ENCODE peak calls at places on chromosomes 16 and 17, in seven cellular contexts. One of them, this sample, is unnamed. For H3K9me3 and H3K4me1, the result is how much of the 10 kb centered on the place peaks cover.

GRCh38 chr16:15434079-15434424 is 336 bp upstream of the BMERB1 start:
- DNase-seq in body of pancreas: no peak
- DNase-seq in left ventricle myocardium inferior: no peak
- DNase-seq in A549: no peak
- DNase-seq in prostate gland: no peak
- DNase-seq in sigmoid colon: no peak
- DNase-seq in lower lobe of right lung: no peak
- DNase-seq in this sample: no peak

GRCh38 chr16:79110953-79111352 is 489.6 kb downstream of the MAF start:
- DNase-seq in body of pancreas: no peak
- DNase-seq in left ventricle myocardium inferior: no peak
- DNase-seq in A549: no peak
- DNase-seq in prostate gland: no peak
- DNase-seq in sigmoid colon: no peak
- DNase-seq in lower lobe of right lung: no peak
- DNase-seq in this sample: no peak

GRCh38 chr16:56477096-56477878 is 25.9 kb downstream of the OGFOD1 start:
- DNase-seq in body of pancreas: no peak
- DNase-seq in left ventricle myocardium inferior: no peak
- DNase-seq in A549: peak
- DNase-seq in prostate gland: no peak
- DNase-seq in sigmoid colon: no peak
- DNase-seq in lower lobe of right lung: no peak
- DNase-seq in this sample: no peak

GRCh38 chr17:39854909-39855308 is 9.2 kb downstream of the IKZF3 start:
- DNase-seq in body of pancreas: no peak
- DNase-seq in left ventricle myocardium inferior: no peak
- DNase-seq in A549: no peak
- DNase-seq in prostate gland: no peak
- DNase-seq in sigmoid colon: no peak
- DNase-seq in lower lobe of right lung: no peak
- DNase-seq in this sample: no peak

GRCh38 chr17:68509151-68510057 is 2.8 kb upstream of the PRKAR1A start:
- DNase-seq in body of pancreas: peak
- DNase-seq in left ventricle myocardium inferior: peak
- DNase-seq in A549: no peak
- DNase-seq in prostate gland: no peak
- DNase-seq in sigmoid colon: peak
- DNase-seq in lower lobe of right lung: peak
- DNase-seq in this sample: no peak

GRCh38 chr17:83050651-83051422 is 28.6 kb upstream of the METRNL start:
- DNase-seq in body of pancreas: peak
- DNase-seq in left ventricle myocardium inferior: no peak
- DNase-seq in A549: no peak
- DNase-seq in prostate gland: no peak
- DNase-seq in sigmoid colon: peak
- DNase-seq in lower lobe of right lung: no peak
- DNase-seq in this sample: no peak

GRCh38 chr16:569445-570254 is at the start of gene PIGQ:
- DNase-seq in body of pancreas: peak
- DNase-seq in left ventricle myocardium inferior: peak
- DNase-seq in A549: peak
- DNase-seq in prostate gland: peak
- DNase-seq in sigmoid colon: peak
- DNase-seq in lower lobe of right lung: peak
- DNase-seq in this sample: peak

GRCh38 chr16:72974142-72974769 is 73.7 kb downstream of the ZFHX3 start:
- DNase-seq in body of pancreas: peak
- DNase-seq in left ventricle myocardium inferior: no peak
- DNase-seq in A549: no peak
- DNase-seq in prostate gland: no peak
- DNase-seq in sigmoid colon: no peak
- DNase-seq in lower lobe of right lung: no peak
- DNase-seq in this sample: no peak

GRCh38 chr17:17693253-17693954 is 12.1 kb downstream of the RAI1 start:
- DNase-seq in body of pancreas: peak
- DNase-seq in left ventricle myocardium inferior: peak
- DNase-seq in A549: no peak
- DNase-seq in prostate gland: peak
- DNase-seq in sigmoid colon: no peak
- DNase-seq in lower lobe of right lung: peak
- DNase-seq in this sample: peak

GRCh38 chr17:80683625-80684100 is 139.0 kb downstream of the RPTOR start:
- DNase-seq in body of pancreas: no peak
- DNase-seq in left ventricle myocardium inferior: no peak
- DNase-seq in A549: no peak
- DNase-seq in prostate gland: no peak
- DNase-seq in sigmoid colon: no peak
- DNase-seq in lower lobe of right lung: no peak
- DNase-seq in this sample: no peak

GRCh38 chr16:83878838-83879237 is 20.1 kb upstream of the MLYCD start:
- DNase-seq in body of pancreas: no peak
- DNase-seq in left ventricle myocardium inferior: no peak
- DNase-seq in A549: peak
- DNase-seq in prostate gland: peak
- DNase-seq in sigmoid colon: no peak
- DNase-seq in lower lobe of right lung: no peak
- DNase-seq in this sample: peak

DNA sequence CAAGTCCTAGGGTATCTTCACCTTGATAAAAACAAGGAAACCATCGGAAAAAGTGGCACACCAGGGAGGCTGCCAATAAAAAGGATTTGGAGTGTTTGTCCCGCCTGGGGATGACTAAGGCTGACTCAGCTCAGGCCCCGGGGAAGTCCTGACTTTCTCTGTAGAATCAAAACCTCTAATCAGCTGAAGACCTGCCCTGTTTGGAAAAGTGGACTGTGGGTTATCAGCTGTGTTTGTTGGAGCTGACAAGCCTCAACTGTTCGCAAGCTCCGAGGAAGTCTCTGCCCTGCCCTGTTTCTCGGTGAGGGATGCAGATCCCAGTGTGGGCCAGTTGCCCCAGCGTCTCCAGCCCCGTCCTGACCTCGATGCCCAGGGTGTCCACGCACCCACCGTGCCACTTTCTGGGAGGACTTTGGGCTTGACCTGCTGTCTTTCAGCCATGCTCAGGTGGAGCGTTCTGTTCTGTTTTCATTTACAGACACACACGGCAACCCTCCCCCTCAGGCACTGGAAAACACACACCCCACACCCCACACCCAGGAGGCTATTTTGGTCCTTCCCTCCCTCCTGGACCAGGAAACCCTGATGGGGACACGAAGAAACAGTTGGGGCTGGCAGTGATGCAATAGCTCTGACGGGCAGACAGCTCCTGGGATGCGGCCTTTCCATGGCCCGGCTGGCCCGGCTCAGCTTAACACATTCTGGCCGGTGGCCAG is 27.6 kb upstream of the PITPNA start:
- DNase-seq in body of pancreas: peak
- DNase-seq in left ventricle myocardium inferior: peak
- DNase-seq in A549: peak
- DNase-seq in prostate gland: no peak
- DNase-seq in sigmoid colon: no peak
- DNase-seq in lower lobe of right lung: peak
- DNase-seq in this sample: no peak
- H3K4me3 ChIP-seq in body of pancreas: no peak
- H3K4me3 ChIP-seq in left ventricle myocardium inferior: no peak
- H3K4me3 ChIP-seq in A549: peak
- H3K4me3 ChIP-seq in prostate gland: no peak
- H3K4me3 ChIP-seq in sigmoid colon: no peak
- H3K4me3 ChIP-seq in lower lobe of right lung: no peak
- H3K4me3 ChIP-seq in this sample: no peak

DNA sequence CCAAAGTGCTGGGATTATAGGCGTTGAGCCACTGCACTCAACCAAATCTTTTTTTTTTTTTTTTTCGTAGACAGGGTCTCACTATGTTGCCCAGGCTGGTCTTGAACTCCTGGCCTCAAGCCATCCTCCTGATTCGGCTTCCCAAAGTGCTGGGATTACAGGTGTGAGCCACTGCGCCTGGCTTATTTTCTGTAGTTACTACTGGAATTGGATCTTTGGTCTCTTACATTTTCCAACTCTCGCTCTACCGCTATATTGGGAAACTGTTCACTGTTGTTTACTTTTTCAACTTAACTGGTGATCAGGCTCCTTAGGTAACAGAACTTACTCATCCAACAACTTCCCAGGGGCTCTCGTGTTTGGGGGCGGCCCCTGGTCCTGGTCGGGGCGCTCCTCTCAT is 14.1 kb downstream of the ZNF200 start:
- DNase-seq in body of pancreas: no peak
- DNase-seq in left ventricle myocardium inferior: no peak
- DNase-seq in A549: no peak
- DNase-seq in prostate gland: no peak
- DNase-seq in sigmoid colon: no peak
- DNase-seq in lower lobe of right lung: no peak
- DNase-seq in this sample: no peak
- H3K9me3 ChIP-seq in body of pancreas: under half
- H3K9me3 ChIP-seq in left ventricle myocardium inferior: half or more
- H3K9me3 ChIP-seq in A549: half or more
- H3K9me3 ChIP-seq in prostate gland: under half
- H3K9me3 ChIP-seq in sigmoid colon: under half
- H3K9me3 ChIP-seq in lower lobe of right lung: half or more
- H3K9me3 ChIP-seq in this sample: under half

GRCh38 chr16:50642349-50642748 is 38.8 kb downstream of the SNX20 start:
- DNase-seq in body of pancreas: no peak
- DNase-seq in left ventricle myocardium inferior: no peak
- DNase-seq in A549: no peak
- DNase-seq in prostate gland: no peak
- DNase-seq in sigmoid colon: no peak
- DNase-seq in lower lobe of right lung: no peak
- DNase-seq in this sample: no peak

GRCh38 chr16:50643192-50643591 is 37.9 kb downstream of the SNX20 start:
- DNase-seq in body of pancreas: no peak
- DNase-seq in left ventricle myocardium inferior: no peak
- DNase-seq in A549: no peak
- DNase-seq in prostate gland: no peak
- DNase-seq in sigmoid colon: no peak
- DNase-seq in lower lobe of right lung: no peak
- DNase-seq in this sample: no peak

GRCh38 chr16:50640391-50640790 is 40.7 kb downstream of the SNX20 start:
- DNase-seq in body of pancreas: no peak
- DNase-seq in left ventricle myocardium inferior: no peak
- DNase-seq in A549: no peak
- DNase-seq in prostate gland: no peak
- DNase-seq in sigmoid colon: no peak
- DNase-seq in lower lobe of right lung: no peak
- DNase-seq in this sample: no peak

GRCh38 chr16:50640919-50641817 is 39.9 kb downstream of the SNX20 start:
- DNase-seq in body of pancreas: no peak
- DNase-seq in left ventricle myocardium inferior: no peak
- DNase-seq in A549: no peak
- DNase-seq in prostate gland: no peak
- DNase-seq in sigmoid colon: no peak
- DNase-seq in lower lobe of right lung: no peak
- DNase-seq in this sample: no peak

GRCh38 chr16:50641818-50642187 is 39.3 kb downstream of the SNX20 start:
- DNase-seq in body of pancreas: no peak
- DNase-seq in left ventricle myocardium inferior: no peak
- DNase-seq in A549: no peak
- DNase-seq in prostate gland: no peak
- DNase-seq in sigmoid colon: no peak
- DNase-seq in lower lobe of right lung: no peak
- DNase-seq in this sample: no peak
- H3K4me1 ChIP-seq in body of pancreas: under half
- H3K4me1 ChIP-seq in left ventricle myocardium inferior: under half
- H3K4me1 ChIP-seq in A549: under half
- H3K4me1 ChIP-seq in prostate gland: under half
- H3K4me1 ChIP-seq in sigmoid colon: under half
- H3K4me1 ChIP-seq in lower lobe of right lung: under half
- H3K4me1 ChIP-seq in this sample: under half

DNA sequence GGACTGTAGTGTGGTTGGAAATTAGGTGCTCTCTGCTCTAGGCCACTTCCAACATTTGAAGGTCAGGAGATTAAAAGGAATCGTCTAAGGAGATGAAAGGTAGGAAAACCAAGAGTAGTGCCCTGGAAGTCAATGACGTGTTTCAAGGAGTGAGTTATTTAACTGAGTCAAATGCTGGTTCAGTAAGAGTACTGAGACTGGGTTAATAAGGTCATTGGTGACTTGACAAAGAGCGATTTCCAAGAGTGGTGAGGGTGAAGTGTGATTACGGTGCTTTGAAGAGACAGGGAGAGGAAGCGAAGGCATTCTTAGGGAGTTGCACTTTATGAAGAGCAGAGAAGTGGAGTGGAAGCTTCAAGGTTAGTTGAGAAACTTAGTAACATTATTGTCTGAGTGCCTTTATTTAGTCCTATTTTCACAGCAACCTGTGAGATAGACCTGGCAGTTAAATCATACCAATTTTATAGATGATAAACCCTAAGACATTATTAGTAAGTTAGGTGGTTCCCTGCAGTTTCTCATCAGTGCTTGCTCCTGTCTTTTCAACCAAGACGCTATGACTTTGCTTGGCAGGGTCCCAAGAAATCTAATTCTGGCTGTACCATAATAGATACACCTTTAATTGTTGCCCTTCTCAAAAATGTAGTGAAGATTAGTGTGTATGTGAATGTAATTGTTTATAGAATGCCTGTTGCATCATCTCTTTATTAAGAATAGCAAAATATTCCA is 5.9 kb downstream of the ZNF207 start:
- DNase-seq in body of pancreas: no peak
- DNase-seq in left ventricle myocardium inferior: no peak
- DNase-seq in A549: no peak
- DNase-seq in prostate gland: no peak
- DNase-seq in sigmoid colon: no peak
- DNase-seq in lower lobe of right lung: no peak
- DNase-seq in this sample: no peak
- H3K4me3 ChIP-seq in body of pancreas: no peak
- H3K4me3 ChIP-seq in left ventricle myocardium inferior: peak
- H3K4me3 ChIP-seq in A549: no peak
- H3K4me3 ChIP-seq in prostate gland: no peak
- H3K4me3 ChIP-seq in sigmoid colon: no peak
- H3K4me3 ChIP-seq in lower lobe of right lung: peak
- H3K4me3 ChIP-seq in this sample: no peak